ENCODE peak calls at places on chromosomes 16 and 17, in four cellular contexts. G is progenitor cell of endocrine pancreas, I is NCI-H1105 treated with DMSO at 0.1 percent for 48 hours, Y is iris pigment epithelial cell. R is an unnamed sample.

GRCh38 chr16:83125999-83126568 is 499.3 kb downstream of the CDH13 start:
- DNase-seq in I (no peak), Y (no peak), G (no peak), R (no peak)

GRCh38 chr17:18315498-18316360 is 636 bp downstream of the SMCR8 start:
- DNase-seq in I (no peak), G (no peak), Y (no peak), R (no peak)

GRCh38 chr16:67226295-67226803 is 581 bp upstream of the TMEM208 start:
- DNase-seq in Y (no peak), I (no peak), G (no peak), R (no peak)

GRCh38 chr17:22268214-22268911 is 576.0 kb downstream of the KCNJ18 start:
- DNase-seq in I (no peak), Y (no peak), G (no peak), R (no peak)

GRCh38 chr17:57948555-57949420 is 6.4 kb downstream of the CUEDC1 start:
- DNase-seq in Y (peak), G (no peak), I (no peak), R (no peak)

GRCh38 chr16:30941600-30942420 is 7.1 kb upstream of the ORAI3 start:
- DNase-seq in I (peak), Y (peak), G (peak), R (peak)

GRCh38 chr17:77439382-77440013 is 298.7 kb downstream of the SEC14L1 start:
- DNase-seq in Y (no peak), G (no peak), I (no peak), R (no peak)

GRCh38 chr17:15257316-15257925 is 7.7 kb downstream of the PMP22 start:
- DNase-seq in Y (peak), G (peak), I (peak), R (no peak)

GRCh38 chr17:45227101-45227591 is 5.5 kb downstream of the FMNL1 start:
- DNase-seq in G (no peak), I (no peak), Y (no peak), R (no peak)

GRCh38 chr16:11251525-11252481 is 4.2 kb downstream of the SOCS1 start:
- DNase-seq in Y (peak), G (no peak), I (no peak), R (no peak)

GRCh38 chr16:89046491-89046890 is 47.2 kb upstream of the ACSF3 start:
- DNase-seq in I (no peak), Y (no peak), G (no peak), R (no peak)

GRCh38 chr16:80038566-80038965 is 438.0 kb upstream of the MAF start:
- DNase-seq in G (no peak), Y (no peak), I (no peak), R (no peak)

GRCh38 chr17:1272701-1273100 is 2.5 kb downstream of the BHLHA9 start:
- DNase-seq in Y (no peak), G (no peak), I (no peak), R (no peak)

GRCh38 chr17:17042851-17043667 is 802 bp downstream of the MPRIP start:
- DNase-seq in Y (peak), G (no peak), I (no peak), R (no peak)

GRCh38 chr17:65228287-65228686 is 91.1 kb downstream of the RGS9 start:
- DNase-seq in G (no peak), Y (no peak), I (no peak), R (no peak)

GRCh38 chr17:74582633-74583032 is 9.4 kb downstream of the CD300LD start:
- DNase-seq in I (no peak), Y (no peak), G (no peak), R (no peak)

GRCh38 chr17:77436481-77436880 is 295.7 kb downstream of the SEC14L1 start:
- DNase-seq in Y (no peak), I (no peak), G (no peak), R (no peak)